ENCODE peak calls at places on chromosomes 4 and X, in four cellular contexts. One of them, this sample, is unnamed.

GRCh38 chr4:85967872-85968271 is 392.0 kb downstream of the MAPK10 start:
- DNase-seq in H9: no peak
- DNase-seq in colonic mucosa: no peak
- DNase-seq in endothelial cell of umbilical vein: no peak
- DNase-seq in this sample: no peak

GRCh38 chr4:151409470-151410313 is 716 bp downstream of the FHIP1A start:
- DNase-seq in colonic mucosa: peak; percentile 77
- DNase-seq in endothelial cell of umbilical vein: no peak
- DNase-seq in H9: peak; percentile 75
- DNase-seq in this sample: peak; percentile 3

GRCh38 chrX:2521092-2521926 is 20.5 kb upstream of the DHRSX start:
- DNase-seq in colonic mucosa: no peak
- DNase-seq in endothelial cell of umbilical vein: no peak
- DNase-seq in H9: no peak
- DNase-seq in this sample: no peak

GRCh38 chr4:163484906-163485305 is 9.6 kb upstream of the TMA16 start:
- DNase-seq in colonic mucosa: peak; percentile 43
- DNase-seq in H9: peak; percentile 66
- DNase-seq in endothelial cell of umbilical vein: peak; percentile 56
- DNase-seq in this sample: peak; percentile 50

GRCh38 chrX:56802921-56803848 is 74.1 kb downstream of the NBDY start:
- DNase-seq in H9: peak; percentile 71
- DNase-seq in colonic mucosa: peak; percentile 81
- DNase-seq in endothelial cell of umbilical vein: peak; percentile 55
- DNase-seq in this sample: no peak

GRCh38 chrX:147978931-147979330 is 2.2 kb upstream of the FMR1NB start:
- DNase-seq in colonic mucosa: no peak
- DNase-seq in endothelial cell of umbilical vein: no peak
- DNase-seq in H9: no peak
- DNase-seq in this sample: no peak

GRCh38 chr4:57501715-57502114 is 391.5 kb upstream of the IGFBP7 start:
- DNase-seq in colonic mucosa: no peak
- DNase-seq in endothelial cell of umbilical vein: no peak
- DNase-seq in H9: no peak
- DNase-seq in this sample: no peak

GRCh38 chrX:18360867-18361266 is 6.4 kb upstream of the SCML2 start:
- DNase-seq in H9: no peak
- DNase-seq in endothelial cell of umbilical vein: no peak
- DNase-seq in colonic mucosa: no peak
- DNase-seq in this sample: no peak

DNA sequence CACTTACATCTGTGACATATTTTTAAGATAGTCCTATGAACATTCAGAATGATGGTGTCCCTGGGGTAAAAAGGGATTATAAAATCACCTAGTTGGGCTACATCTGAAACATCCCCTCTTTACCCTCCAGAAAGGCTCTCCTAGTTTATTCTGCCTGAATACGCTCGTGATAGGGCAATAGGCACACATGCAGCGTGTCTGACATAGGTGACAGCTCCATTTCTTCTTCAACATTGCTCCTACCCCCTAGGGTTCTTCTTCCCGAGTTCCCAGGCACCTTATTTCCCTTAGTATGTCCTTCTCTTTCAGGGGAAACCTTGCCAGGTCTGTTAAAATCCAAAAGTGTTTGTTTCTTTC is 27.1 kb upstream of the CFAP299 start:
- DNase-seq in colonic mucosa: no peak
- DNase-seq in H9: no peak
- DNase-seq in endothelial cell of umbilical vein: no peak
- DNase-seq in this sample: no peak
- H3K9ac ChIP-seq in colonic mucosa: no peak overlapping the region
- H3K9ac ChIP-seq in H9: no peak overlapping the region
- H3K9ac ChIP-seq in endothelial cell of umbilical vein: no peak overlapping the region
- H3K9ac ChIP-seq in this sample: no peak overlapping the region

GRCh38 chrX:133120406-133120805 is 23.5 kb upstream of the USP26 start:
- DNase-seq in colonic mucosa: no peak
- DNase-seq in H9: no peak
- DNase-seq in endothelial cell of umbilical vein: no peak
- DNase-seq in this sample: no peak
- H3K9ac ChIP-seq in colonic mucosa: no peak overlapping the region
- H3K9ac ChIP-seq in H9: no peak overlapping the region
- H3K9ac ChIP-seq in endothelial cell of umbilical vein: no peak overlapping the region
- H3K9ac ChIP-seq in this sample: no peak overlapping the region

GRCh38 chr4:8150152-8151090 is 8.2 kb downstream of the ABLIM2 start:
- DNase-seq in colonic mucosa: no peak
- DNase-seq in H9: no peak
- DNase-seq in endothelial cell of umbilical vein: no peak
- DNase-seq in this sample: no peak
- H3K9ac ChIP-seq in colonic mucosa: no peak overlapping the region
- H3K9ac ChIP-seq in H9: no peak overlapping the region
- H3K9ac ChIP-seq in endothelial cell of umbilical vein: no peak overlapping the region
- H3K9ac ChIP-seq in this sample: no peak overlapping the region

GRCh38 chr4:38091636-38092035 is 131.4 kb downstream of the PTTG2 start:
- DNase-seq in H9: no peak
- DNase-seq in endothelial cell of umbilical vein: no peak
- DNase-seq in colonic mucosa: no peak
- DNase-seq in this sample: no peak
- H3K9ac ChIP-seq in H9: no peak overlapping the region
- H3K9ac ChIP-seq in endothelial cell of umbilical vein: no peak overlapping the region
- H3K9ac ChIP-seq in colonic mucosa: no peak overlapping the region
- H3K9ac ChIP-seq in this sample: no peak overlapping the region

GRCh38 chrX:85004255-85004654 is 578 bp downstream of the APOOL start:
- DNase-seq in colonic mucosa: no peak
- DNase-seq in H9: no peak
- DNase-seq in endothelial cell of umbilical vein: no peak
- DNase-seq in this sample: no peak
- H3K9ac ChIP-seq in colonic mucosa: peak overlapping the region; percentile 63
- H3K9ac ChIP-seq in H9: peak overlapping the region; percentile 92
- H3K9ac ChIP-seq in endothelial cell of umbilical vein: peak overlapping the region; percentile 83
- H3K9ac ChIP-seq in this sample: peak overlapping the region; percentile 70

GRCh38 chr4:2852481-2852881 is 8.8 kb downstream of the ADD1 start:
- DNase-seq in H9: no peak
- DNase-seq in colonic mucosa: peak; percentile 45
- DNase-seq in endothelial cell of umbilical vein: no peak
- DNase-seq in this sample: no peak
- H3K9ac ChIP-seq in H9: no peak overlapping the region
- H3K9ac ChIP-seq in colonic mucosa: no peak overlapping the region
- H3K9ac ChIP-seq in endothelial cell of umbilical vein: no peak overlapping the region
- H3K9ac ChIP-seq in this sample: no peak overlapping the region

GRCh38 chrX:68402094-68402493 is 31.2 kb downstream of the OPHN1 start:
- DNase-seq in colonic mucosa: no peak
- DNase-seq in H9: no peak
- DNase-seq in endothelial cell of umbilical vein: no peak
- DNase-seq in this sample: no peak
- H3K9ac ChIP-seq in colonic mucosa: no peak overlapping the region
- H3K9ac ChIP-seq in H9: no peak overlapping the region
- H3K9ac ChIP-seq in endothelial cell of umbilical vein: no peak overlapping the region
- H3K9ac ChIP-seq in this sample: no peak overlapping the region

GRCh38 chr4:108620933-108621905 is 843 bp downstream of the RPL34 start:
- DNase-seq in H9: no peak
- DNase-seq in colonic mucosa: no peak
- DNase-seq in endothelial cell of umbilical vein: peak; percentile 36
- DNase-seq in this sample: no peak

GRCh38 chr4:108620101-108620932 is at the start of gene RPL34:
- DNase-seq in H9: peak; percentile 96
- DNase-seq in endothelial cell of umbilical vein: peak; percentile 99
- DNase-seq in colonic mucosa: peak; percentile 98
- DNase-seq in this sample: peak; percentile 97

GRCh38 chr4:108622022-108622421 is 1.6 kb downstream of the RPL34 start:
- DNase-seq in H9: no peak
- DNase-seq in colonic mucosa: no peak
- DNase-seq in endothelial cell of umbilical vein: no peak
- DNase-seq in this sample: no peak

GRCh38 chr4:108624263-108625056 is 4.1 kb downstream of the RPL34 start:
- DNase-seq in H9: no peak
- DNase-seq in colonic mucosa: no peak
- DNase-seq in endothelial cell of umbilical vein: no peak
- DNase-seq in this sample: no peak

DNA sequence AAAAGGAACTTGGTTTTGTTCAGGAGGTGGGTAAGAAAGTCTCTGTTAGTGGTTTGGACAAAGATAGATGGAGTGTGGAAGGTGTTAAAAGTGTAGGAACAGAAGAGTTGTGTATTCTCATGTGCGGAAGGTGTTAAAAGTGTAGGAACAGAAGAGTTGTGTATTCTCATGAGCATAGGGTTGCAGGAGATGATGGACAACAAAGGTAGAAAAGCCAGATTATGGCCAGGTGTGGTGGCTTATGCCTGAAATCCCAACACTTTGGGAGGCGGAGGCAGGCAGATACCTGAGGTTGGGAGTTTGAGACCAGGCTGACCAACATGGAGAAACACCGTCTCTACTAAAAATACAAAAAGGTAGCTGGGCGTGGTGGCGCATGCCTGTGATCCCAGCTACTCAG is 2.5 kb downstream of the RPL34 start:
- DNase-seq in endothelial cell of umbilical vein: no peak
- DNase-seq in H9: no peak
- DNase-seq in colonic mucosa: no peak
- DNase-seq in this sample: no peak
- H3K9ac ChIP-seq in endothelial cell of umbilical vein: no peak overlapping the region
- H3K9ac ChIP-seq in H9: peak overlapping the region; percentile 46
- H3K9ac ChIP-seq in colonic mucosa: no peak overlapping the region
- H3K9ac ChIP-seq in this sample: peak overlapping the region; percentile 97

GRCh38 chr4:48203819-48204218 is 65.8 kb downstream of the TEC start:
- DNase-seq in endothelial cell of umbilical vein: no peak
- DNase-seq in colonic mucosa: no peak
- DNase-seq in H9: no peak
- DNase-seq in this sample: no peak
- H3K9ac ChIP-seq in endothelial cell of umbilical vein: no peak overlapping the region
- H3K9ac ChIP-seq in colonic mucosa: no peak overlapping the region
- H3K9ac ChIP-seq in H9: no peak overlapping the region
- H3K9ac ChIP-seq in this sample: no peak overlapping the region

GRCh38 chrX:19839770-19840254 is 47.6 kb downstream of the SH3KBP1 start:
- DNase-seq in endothelial cell of umbilical vein: no peak
- DNase-seq in colonic mucosa: no peak
- DNase-seq in H9: no peak
- DNase-seq in this sample: peak; percentile 72
- H3K9ac ChIP-seq in endothelial cell of umbilical vein: no peak overlapping the region
- H3K9ac ChIP-seq in colonic mucosa: no peak overlapping the region
- H3K9ac ChIP-seq in H9: no peak overlapping the region
- H3K9ac ChIP-seq in this sample: no peak overlapping the region